ENCODE peak calls at places on chromosomes 3 and 15, in four cellular contexts. J, I, X and M are unnamed samples.

GRCh38 chr15:73632670-73633058 is 525 bp downstream of the NPTN start:
- DNase-seq in J (no peak), X (peak), I (no peak), M (no peak)

GRCh38 chr15:82855286-82856092 is 46.1 kb downstream of the WHAMM start:
- DNase-seq in I (no peak), X (no peak), J (peak), M (no peak)

GRCh38 chr3:107235923-107236315 is 141.3 kb upstream of the CCDC54 start:
- DNase-seq in J (no peak), X (no peak), I (peak), M (no peak)

GRCh38 chr15:92803852-92804609 is 96.1 kb upstream of the CHD2 start:
- DNase-seq in X (peak), I (peak), J (peak), M (peak)

GRCh38 chr15:34847598-34847997 is 52.2 kb upstream of the ACTC1 start:
- DNase-seq in I (no peak), J (no peak), X (no peak), M (no peak)

GRCh38 chr15:59953392-59953883 is 50.7 kb upstream of the FOXB1 start:
- DNase-seq in I (no peak), X (no peak), J (no peak), M (no peak)

GRCh38 chr3:179149239-179149887 is 1.2 kb downstream of the PIK3CA start:
- DNase-seq in J (no peak), X (no peak), I (peak), M (no peak)

GRCh38 chr3:61922118-61922517 is 360.7 kb downstream of the PTPRG start:
- DNase-seq in J (no peak), I (no peak), X (no peak), M (no peak)

GRCh38 chr3:184261270-184262165 is at the start of gene CAMK2N2:
- DNase-seq in X (peak), I (no peak), J (no peak), M (no peak)

GRCh38 chr3:58471025-58471887 is 20.6 kb upstream of the KCTD6 start:
- DNase-seq in I (no peak), J (peak), X (no peak), M (no peak)

GRCh38 chr15:59867436-59867835 is 136.7 kb upstream of the FOXB1 start:
- DNase-seq in I (no peak), X (no peak), J (no peak), M (no peak)

GRCh38 chr3:78497025-78497424 is 1270.8 kb downstream of the ROBO1 start:
- DNase-seq in I (no peak), X (no peak), J (no peak), M (no peak)

GRCh38 chr3:15114466-15115358 is 15.8 kb upstream of the RBSN start:
- DNase-seq in I (no peak), J (no peak), X (no peak), M (no peak)

GRCh38 chr3:148873270-148873927 is 8.3 kb downstream of the CPA3 start:
- DNase-seq in J (no peak), I (no peak), X (no peak), M (no peak)

GRCh38 chr3:177145402-177145801 is 51.9 kb downstream of the TBL1XR1 start:
- DNase-seq in X (no peak), J (no peak), I (no peak), M (no peak)

GRCh38 chr3:110871869-110872268 is 199.7 kb upstream of the NECTIN3 start:
- DNase-seq in X (no peak), J (no peak), I (no peak), M (no peak)

GRCh38 chr3:16329792-16330061 is 64.7 kb downstream of the OXNAD1 start:
- DNase-seq in X (no peak), J (no peak), I (no peak), M (no peak)

GRCh38 chr3:120838441-120839091 is 69.4 kb upstream of the STXBP5L start:
- DNase-seq in J (no peak), X (no peak), I (no peak), M (no peak)

GRCh38 chr15:67178569-67179210 is 75.8 kb downstream of the AAGAB start:
- DNase-seq in I (no peak), X (no peak), J (no peak), M (peak)

GRCh38 chr15:33068531-33068990 is 126.0 kb downstream of the FMN1 start:
- DNase-seq in J (peak), I (no peak), X (no peak), M (peak)

GRCh38 chr3:6861989-6862879 is 1.3 kb downstream of the GRM7 start:
- DNase-seq in J (no peak), X (no peak), I (no peak), M (no peak)

GRCh38 chr15:28456476-28457395 is 76.0 kb downstream of the GOLGA8G start:
- DNase-seq in J (no peak), I (no peak), X (peak), M (peak)

GRCh38 chr15:45705510-45706473 is 71.0 kb downstream of the SQOR start:
- DNase-seq in J (peak), X (peak), I (peak), M (no peak)

GRCh38 chr15:81809543-81809942 is 236.3 kb downstream of the MEX3B start:
- DNase-seq in J (no peak), X (no peak), I (no peak), M (no peak)

GRCh38 chr15:63028442-63029110 is 14.0 kb upstream of the TPM1 start:
- DNase-seq in I (no peak), X (no peak), J (no peak), M (no peak)

GRCh38 chr15:66233487-66234415 is 19.8 kb downstream of the MEGF11 start:
- DNase-seq in I (no peak), X (peak), J (no peak), M (no peak)

GRCh38 chr15:68776477-68777270 is 44.0 kb downstream of the ANP32A start:
- DNase-seq in I (no peak), X (no peak), J (no peak), M (no peak)
- H3K27ac ChIP-seq in I (no peak), X (no peak), J (peak), M (peak)

DNA sequence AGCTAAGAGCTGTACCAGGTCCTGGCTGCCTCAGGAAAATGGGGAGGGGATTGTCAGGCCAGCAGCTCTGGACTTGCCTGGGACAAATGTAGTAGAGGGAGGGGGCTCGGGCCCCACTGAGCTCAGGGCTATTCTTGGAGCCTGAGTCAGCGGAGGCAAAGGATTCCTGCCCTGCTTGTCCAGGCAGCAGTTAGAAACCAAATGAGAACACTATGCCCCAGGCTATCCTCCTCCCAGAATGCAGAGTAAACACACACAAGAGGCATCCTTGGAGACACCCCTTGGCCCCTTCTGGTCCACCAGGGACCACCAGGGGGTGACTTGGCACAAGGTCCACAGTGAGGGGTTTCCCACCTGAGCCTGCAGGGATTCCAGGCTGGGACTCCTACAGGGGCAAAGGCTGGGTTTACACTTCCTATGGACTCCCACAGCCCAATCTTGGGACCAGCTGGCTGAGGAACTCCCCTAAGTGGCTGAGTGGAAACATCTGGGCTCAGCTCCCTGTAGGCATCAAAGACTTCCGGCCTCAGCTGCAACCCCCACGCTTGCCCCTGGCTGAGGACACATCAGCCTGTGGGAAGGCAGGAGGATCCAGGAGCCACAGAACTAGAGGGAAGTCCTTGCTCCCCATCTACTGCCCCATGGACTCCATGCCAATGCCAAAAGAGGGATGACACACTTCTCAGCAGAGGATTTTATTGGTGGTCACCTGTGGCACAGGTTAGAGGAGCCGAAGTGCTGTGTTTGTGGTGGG is 3.4 kb upstream of the COL7A1 start:
- DNase-seq in X (no peak), I (no peak), J (peak), M (no peak)
- TF ChIP-seq POLR2A in X (no peak), I (no peak), J (no peak), M (no peak)

GRCh38 chr3:99934984-99935797 is 117.5 kb downstream of the CMSS1 start:
- DNase-seq in J (no peak), X (no peak), I (no peak), M (no peak)
- TF ChIP-seq POLR2AphosphoS5 in J (no peak), X (no peak), I (no peak), M (no peak)

GRCh38 chr3:25581823-25582222 is 82.9 kb downstream of the TOP2B start:
- DNase-seq in X (no peak), J (no peak), I (no peak), M (no peak)
- H3K27ac ChIP-seq in X (no peak), J (no peak), I (no peak), M (no peak)

GRCh38 chr3:37992271-37993066 is 1.9 kb downstream of the VILL start:
- DNase-seq in J (no peak), I (no peak), X (peak), M (peak)
- TF ChIP-seq POLR2A in J (no peak), I (no peak), X (no peak), M (no peak)

GRCh38 chr3:42035816-42036482 is 55.2 kb upstream of the TRAK1 start:
- DNase-seq in I (no peak), X (no peak), J (no peak), M (no peak)

GRCh38 chr3:42033741-42034140 is 57.4 kb upstream of the TRAK1 start:
- DNase-seq in X (no peak), J (no peak), I (no peak), M (no peak)

GRCh38 chr3:42035007-42035406 is 56.1 kb upstream of the TRAK1 start:
- DNase-seq in J (no peak), I (no peak), X (no peak), M (no peak)

GRCh38 chr3:42031808-42032475 is 59.2 kb upstream of the TRAK1 start:
- DNase-seq in X (no peak), J (peak), I (no peak), M (no peak)

DNA sequence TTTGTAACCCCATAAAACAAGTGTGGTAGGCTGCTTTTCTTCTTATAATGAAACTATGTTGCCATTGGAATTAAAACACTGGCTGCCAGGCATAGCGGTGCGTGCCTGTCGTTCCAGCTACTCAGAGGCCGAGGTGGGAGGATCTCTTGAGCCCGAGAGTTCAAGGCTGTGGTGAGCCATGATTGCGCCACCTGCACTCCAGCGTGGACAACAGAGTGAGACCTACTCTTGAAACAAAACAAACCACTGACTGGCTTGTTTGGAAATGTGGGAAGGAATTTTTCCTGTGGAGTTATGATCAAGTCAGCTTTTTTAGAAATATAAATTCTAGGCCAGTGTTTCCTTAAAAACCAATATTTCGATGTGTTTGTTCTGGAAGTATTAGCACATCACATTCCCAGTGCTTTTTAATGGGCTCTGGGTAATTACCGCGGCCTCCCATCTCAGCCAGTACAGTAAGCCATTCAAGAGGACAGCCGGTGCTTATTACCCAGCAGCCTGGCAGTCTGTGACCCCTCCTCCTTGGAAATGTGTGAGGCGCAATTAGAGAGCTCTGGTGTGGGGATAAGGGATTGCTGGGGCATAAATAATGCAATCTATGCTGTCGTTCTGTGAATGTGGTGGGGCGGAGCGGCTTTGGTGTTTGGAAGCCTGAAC is 58.3 kb upstream of the TRAK1 start:
- DNase-seq in J (peak), I (no peak), X (no peak), M (peak)
- TF ChIP-seq POLR2AphosphoS5 in J (peak), I (no peak), X (peak), M (peak)

GRCh38 chr3:152375546-152375945 is 106.8 kb downstream of the MBNL1 start:
- DNase-seq in J (no peak), I (no peak), X (no peak), M (no peak)
- H3K27ac ChIP-seq in J (no peak), I (peak), X (no peak), M (no peak)

DNA sequence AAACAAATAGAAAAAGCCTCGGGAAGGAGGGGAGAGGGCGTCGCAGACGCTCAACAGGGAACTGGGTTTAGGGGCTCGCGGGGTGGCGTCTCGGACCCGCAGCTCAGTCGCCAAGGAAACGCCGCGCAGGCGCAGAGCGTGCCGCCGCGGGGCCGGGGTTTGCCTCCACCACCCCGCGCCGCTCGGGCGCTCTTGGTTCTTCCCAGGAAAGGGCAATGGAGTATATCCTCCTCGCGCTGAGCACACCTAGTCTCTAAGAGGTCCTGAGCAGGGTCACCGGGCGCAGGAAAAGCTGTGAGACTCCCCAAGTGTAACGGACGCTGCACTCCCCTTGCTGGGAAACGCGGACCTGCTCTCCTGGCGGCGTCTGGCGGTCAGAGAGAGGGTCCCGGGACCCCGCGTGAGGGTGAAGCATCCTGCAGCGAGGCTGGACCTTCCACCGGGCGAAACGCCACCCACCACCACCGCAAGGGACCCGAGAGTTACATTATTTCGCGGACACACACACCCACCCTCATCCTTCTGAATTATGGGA is 713 bp downstream of the PLCH1 start:
- DNase-seq in X (peak), I (no peak), J (peak), M (no peak)
- TF ChIP-seq POLR2A in X (no peak), I (no peak), J (no peak), M (no peak)

DNA sequence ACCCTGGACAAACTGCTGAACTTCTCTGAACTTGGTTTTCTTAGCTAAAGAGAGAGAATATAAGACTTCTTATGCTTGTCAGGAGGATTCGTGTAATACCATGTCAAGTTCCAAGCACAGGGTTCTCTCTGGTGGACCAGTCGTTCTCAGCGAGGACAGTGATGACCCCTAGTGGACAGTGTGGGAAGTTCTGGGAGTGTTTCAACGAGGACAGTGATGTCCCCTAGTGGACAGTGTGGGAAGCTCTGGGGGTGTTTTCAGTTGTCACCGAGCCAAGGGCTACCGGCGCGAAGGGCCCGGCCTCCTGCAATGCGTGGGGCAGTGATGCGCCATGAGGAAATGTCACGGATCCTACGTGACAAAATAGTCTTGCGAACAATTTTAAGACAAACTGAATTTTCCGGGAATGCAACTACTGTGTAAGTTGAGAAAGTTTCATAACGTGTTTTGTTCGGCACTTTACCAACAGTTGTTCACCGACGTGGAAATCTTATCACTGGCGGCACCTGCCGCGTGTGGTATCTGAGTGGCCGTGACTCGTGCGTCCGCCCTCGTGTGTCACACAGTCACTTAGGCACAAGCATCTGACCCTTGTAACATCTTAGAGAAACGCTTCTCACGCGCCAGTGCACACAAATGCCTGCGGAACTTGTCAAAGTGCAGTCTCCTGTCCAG is 39.3 kb upstream of the MUC4 start:
- DNase-seq in J (peak), I (peak), X (peak), M (peak)
- TF ChIP-seq POLR2AphosphoS5 in J (no peak), I (no peak), X (peak), M (no peak)